ENCODE peak calls at places on chromosomes 3 and 15, in four cellular contexts. One of them, this sample, is unnamed.

GRCh38 chr15:53611145-53611920 is 148.1 kb downstream of the WDR72 start:
- DNase-seq in RPMI8226: no peak
- DNase-seq in RKO: peak; percentile 37
- DNase-seq in effector CD4-positive, alpha-beta T cell: no peak
- DNase-seq in this sample: no peak

GRCh38 chr3:131772278-131772893 is 262.4 kb downstream of the CPNE4 start:
- DNase-seq in RPMI8226: no peak
- DNase-seq in RKO: no peak
- DNase-seq in effector CD4-positive, alpha-beta T cell: no peak
- DNase-seq in this sample: no peak

GRCh38 chr3:23041918-23042696 is 161.0 kb upstream of the UBE2E2 start:
- DNase-seq in RPMI8226: no peak
- DNase-seq in RKO: no peak
- DNase-seq in effector CD4-positive, alpha-beta T cell: no peak
- DNase-seq in this sample: no peak

GRCh38 chr15:52069559-52069958 is 43.0 kb downstream of the BCL2L10 start:
- DNase-seq in RPMI8226: no peak
- DNase-seq in RKO: no peak
- DNase-seq in effector CD4-positive, alpha-beta T cell: no peak
- DNase-seq in this sample: no peak

GRCh38 chr15:31258260-31258659 is 68.4 kb upstream of the KLF13 start:
- DNase-seq in RPMI8226: no peak
- DNase-seq in RKO: no peak
- DNase-seq in effector CD4-positive, alpha-beta T cell: no peak
- DNase-seq in this sample: no peak

GRCh38 chr3:196179380-196180308 is 31.6 kb downstream of the ZDHHC19 start:
- DNase-seq in RPMI8226: no peak
- DNase-seq in RKO: peak; percentile 71
- DNase-seq in effector CD4-positive, alpha-beta T cell: peak; percentile 75
- DNase-seq in this sample: peak; percentile 80

GRCh38 chr3:144085964-144086363 is 114.3 kb downstream of the DIPK2A start:
- DNase-seq in RPMI8226: peak; percentile 41
- DNase-seq in RKO: no peak
- DNase-seq in effector CD4-positive, alpha-beta T cell: no peak
- DNase-seq in this sample: no peak

GRCh38 chr15:70267879-70268278 is 170.2 kb upstream of the TLE3 start:
- DNase-seq in RPMI8226: no peak
- DNase-seq in RKO: peak; percentile 50
- DNase-seq in effector CD4-positive, alpha-beta T cell: no peak
- DNase-seq in this sample: no peak

GRCh38 chr15:71747128-71748083 is 62.9 kb upstream of the NR2E3 start:
- DNase-seq in RPMI8226: peak; percentile 85
- DNase-seq in RKO: peak; percentile 78
- DNase-seq in effector CD4-positive, alpha-beta T cell: no peak
- DNase-seq in this sample: no peak

GRCh38 chr15:80970018-80970657 is 19.5 kb downstream of the MESD start:
- DNase-seq in RPMI8226: peak; percentile 77
- DNase-seq in RKO: peak; percentile 67
- DNase-seq in effector CD4-positive, alpha-beta T cell: peak; percentile 60
- DNase-seq in this sample: peak; percentile 64

GRCh38 chr15:54518145-54518941 is 540.1 kb downstream of the UNC13C start:
- DNase-seq in RPMI8226: peak; percentile 35
- DNase-seq in RKO: no peak
- DNase-seq in effector CD4-positive, alpha-beta T cell: no peak
- DNase-seq in this sample: no peak

GRCh38 chr3:31589228-31589627 is 56.5 kb downstream of the STT3B start:
- DNase-seq in RPMI8226: no peak
- DNase-seq in RKO: no peak
- DNase-seq in effector CD4-positive, alpha-beta T cell: no peak
- DNase-seq in this sample: no peak

GRCh38 chr3:113002033-113002432 is 11.2 kb downstream of the GTPBP8 start:
- DNase-seq in RPMI8226: no peak
- DNase-seq in RKO: no peak
- DNase-seq in effector CD4-positive, alpha-beta T cell: no peak
- DNase-seq in this sample: no peak

GRCh38 chr3:39515681-39516441 is 48.4 kb downstream of the MOBP start:
- DNase-seq in RPMI8226: no peak
- DNase-seq in RKO: no peak
- DNase-seq in effector CD4-positive, alpha-beta T cell: no peak
- DNase-seq in this sample: no peak

GRCh38 chr3:29642393-29643033 is 361.6 kb downstream of the RBMS3 start:
- DNase-seq in RPMI8226: no peak
- DNase-seq in RKO: no peak
- DNase-seq in effector CD4-positive, alpha-beta T cell: no peak
- DNase-seq in this sample: no peak

GRCh38 chr3:115708540-115708939 is 85.2 kb downstream of the GAP43 start:
- DNase-seq in RPMI8226: no peak
- DNase-seq in RKO: no peak
- DNase-seq in effector CD4-positive, alpha-beta T cell: no peak
- DNase-seq in this sample: no peak

This sample was measured in effector memory CD8-positive, alpha-beta T cell.